ENCODE peak calls at places on chromosome 13, in ten cellular contexts. One of them, this sample, is unnamed.
A peak's percentile ranks its signal among the peaks of the same experiment; 100 is the strongest.

GRCh38 chr13:108573455-108573854 is 56.0 kb upstream of the MYO16 start:
- DNase-seq in fibroblast of lung: no peak
- DNase-seq in GM23338: no peak
- DNase-seq in thyroid gland: no peak
- DNase-seq in BJ: no peak
- DNase-seq in omental fat pad: no peak
- DNase-seq in lung: no peak
- DNase-seq in A673: no peak
- DNase-seq in AG09319: no peak
- DNase-seq in A549: no peak
- DNase-seq in this sample: no peak

GRCh38 chr13:45119469-45119989 is 781 bp upstream of the GTF2F2 start:
- DNase-seq in A549: no peak
- DNase-seq in A673: no peak
- DNase-seq in GM23338: no peak
- DNase-seq in BJ: no peak
- DNase-seq in AG09319: no peak
- DNase-seq in thyroid gland: no peak
- DNase-seq in fibroblast of lung: peak; percentile 72
- DNase-seq in omental fat pad: no peak
- DNase-seq in lung: no peak
- DNase-seq in this sample: peak; percentile 34

GRCh38 chr13:73952683-73953082 is 181.5 kb downstream of the KLF12 start:
- DNase-seq in A549: no peak
- DNase-seq in AG09319: no peak
- DNase-seq in A673: no peak
- DNase-seq in lung: no peak
- DNase-seq in thyroid gland: no peak
- DNase-seq in GM23338: no peak
- DNase-seq in fibroblast of lung: peak; percentile 56
- DNase-seq in BJ: no peak
- DNase-seq in omental fat pad: no peak
- DNase-seq in this sample: no peak

GRCh38 chr13:101576452-101576851 is 124.0 kb downstream of the ITGBL1 start:
- DNase-seq in A549: no peak
- DNase-seq in BJ: no peak
- DNase-seq in GM23338: no peak
- DNase-seq in omental fat pad: no peak
- DNase-seq in AG09319: no peak
- DNase-seq in lung: no peak
- DNase-seq in A673: no peak
- DNase-seq in fibroblast of lung: peak; percentile 88
- DNase-seq in thyroid gland: no peak
- DNase-seq in this sample: no peak

GRCh38 chr13:20525601-20526544 is at the start of gene CRYL1:
- DNase-seq in A673: peak; percentile 74
- DNase-seq in BJ: no peak
- DNase-seq in fibroblast of lung: peak; percentile 52
- DNase-seq in GM23338: peak; percentile 60
- DNase-seq in thyroid gland: peak; percentile 77
- DNase-seq in lung: peak; percentile 73
- DNase-seq in omental fat pad: peak; percentile 43
- DNase-seq in AG09319: no peak
- DNase-seq in A549: peak; percentile 21
- DNase-seq in this sample: peak; percentile 81

GRCh38 chr13:74675185-74675584 is 541.0 kb upstream of the KLF12 start:
- DNase-seq in thyroid gland: no peak
- DNase-seq in AG09319: no peak
- DNase-seq in A673: peak; percentile 68
- DNase-seq in A549: no peak
- DNase-seq in lung: no peak
- DNase-seq in fibroblast of lung: peak; percentile 27
- DNase-seq in omental fat pad: no peak
- DNase-seq in GM23338: no peak
- DNase-seq in BJ: no peak
- DNase-seq in this sample: no peak

GRCh38 chr13:99468971-99469545 is 32.2 kb upstream of the TM9SF2 start:
- DNase-seq in BJ: no peak
- DNase-seq in thyroid gland: no peak
- DNase-seq in AG09319: no peak
- DNase-seq in A673: peak; percentile 46
- DNase-seq in fibroblast of lung: no peak
- DNase-seq in A549: no peak
- DNase-seq in GM23338: peak; percentile 28
- DNase-seq in omental fat pad: no peak
- DNase-seq in lung: no peak
- DNase-seq in this sample: no peak

GRCh38 chr13:50421457-50422130 is 406.4 kb downstream of the KCNRG start:
- DNase-seq in AG09319: no peak
- DNase-seq in A549: no peak
- DNase-seq in fibroblast of lung: peak; percentile 38
- DNase-seq in thyroid gland: no peak
- DNase-seq in GM23338: no peak
- DNase-seq in omental fat pad: no peak
- DNase-seq in A673: no peak
- DNase-seq in lung: no peak
- DNase-seq in BJ: no peak
- DNase-seq in this sample: no peak

GRCh38 chr13:113906566-113906965 is 42.7 kb upstream of the GAS6 start:
- DNase-seq in A549: no peak
- DNase-seq in lung: peak; percentile 25
- DNase-seq in GM23338: no peak
- DNase-seq in BJ: no peak
- DNase-seq in fibroblast of lung: no peak
- DNase-seq in omental fat pad: peak; percentile 18
- DNase-seq in AG09319: no peak
- DNase-seq in thyroid gland: peak; percentile 92
- DNase-seq in A673: no peak
- DNase-seq in this sample: no peak

GRCh38 chr13:20174656-20175405 is 14.0 kb upstream of the GJA3 start:
- DNase-seq in thyroid gland: no peak
- DNase-seq in fibroblast of lung: peak; percentile 99
- DNase-seq in A673: peak; percentile 90
- DNase-seq in AG09319: peak; percentile 58
- DNase-seq in omental fat pad: peak; percentile 87
- DNase-seq in A549: peak; percentile 69
- DNase-seq in BJ: peak; percentile 76
- DNase-seq in lung: peak; percentile 87
- DNase-seq in GM23338: no peak
- DNase-seq in this sample: peak; percentile 23

GRCh38 chr13:95677564-95678386 is 836 bp downstream of the DNAJC3 start:
- DNase-seq in thyroid gland: peak; percentile 10
- DNase-seq in lung: peak; percentile 65
- DNase-seq in fibroblast of lung: peak; percentile 31
- DNase-seq in AG09319: no peak
- DNase-seq in BJ: no peak
- DNase-seq in A549: peak; percentile 6
- DNase-seq in A673: peak; percentile 33
- DNase-seq in omental fat pad: peak; percentile 35
- DNase-seq in GM23338: peak; percentile 61
- DNase-seq in this sample: no peak

GRCh38 chr13:98978280-98978679 is 416 bp upstream of the DOCK9 start:
- DNase-seq in lung: no peak
- DNase-seq in omental fat pad: no peak
- DNase-seq in fibroblast of lung: peak; percentile 72
- DNase-seq in BJ: peak; percentile 54
- DNase-seq in thyroid gland: no peak
- DNase-seq in A673: no peak
- DNase-seq in A549: no peak
- DNase-seq in AG09319: no peak
- DNase-seq in GM23338: no peak
- DNase-seq in this sample: no peak

GRCh38 chr13:25691654-25692053 is 319.9 kb downstream of the ATP8A2 start:
- DNase-seq in lung: no peak
- DNase-seq in A673: no peak
- DNase-seq in BJ: no peak
- DNase-seq in fibroblast of lung: no peak
- DNase-seq in GM23338: no peak
- DNase-seq in thyroid gland: no peak
- DNase-seq in omental fat pad: no peak
- DNase-seq in AG09319: no peak
- DNase-seq in A549: no peak
- DNase-seq in this sample: no peak

GRCh38 chr13:112066624-112067004 is 335 bp upstream of the SOX1 start:
- DNase-seq in A673: peak; percentile 96
- DNase-seq in thyroid gland: no peak
- DNase-seq in GM23338: peak; percentile 92
- DNase-seq in BJ: no peak
- DNase-seq in fibroblast of lung: peak; percentile 38
- DNase-seq in AG09319: no peak
- DNase-seq in omental fat pad: no peak
- DNase-seq in lung: no peak
- DNase-seq in A549: no peak
- DNase-seq in this sample: peak; percentile 84

GRCh38 chr13:45396548-45397095 is 21.6 kb downstream of the SLC25A30 start:
- DNase-seq in AG09319: no peak
- DNase-seq in GM23338: no peak
- DNase-seq in lung: no peak
- DNase-seq in A673: no peak
- DNase-seq in A549: no peak
- DNase-seq in omental fat pad: no peak
- DNase-seq in BJ: no peak
- DNase-seq in thyroid gland: peak; percentile 27
- DNase-seq in fibroblast of lung: no peak
- DNase-seq in this sample: peak; percentile 64

GRCh38 chr13:40982772-40983171 is 36.3 kb downstream of the ELF1 start:
- DNase-seq in omental fat pad: no peak
- DNase-seq in BJ: no peak
- DNase-seq in lung: no peak
- DNase-seq in A549: no peak
- DNase-seq in AG09319: no peak
- DNase-seq in thyroid gland: peak; percentile 24
- DNase-seq in fibroblast of lung: peak; percentile 59
- DNase-seq in GM23338: no peak
- DNase-seq in A673: peak; percentile 93
- DNase-seq in this sample: peak; percentile 48

GRCh38 chr13:85503797-85504196 is 295.4 kb downstream of the SLITRK6 start:
- DNase-seq in A549: no peak
- DNase-seq in A673: no peak
- DNase-seq in lung: no peak
- DNase-seq in BJ: no peak
- DNase-seq in omental fat pad: no peak
- DNase-seq in AG09319: no peak
- DNase-seq in fibroblast of lung: no peak
- DNase-seq in thyroid gland: no peak
- DNase-seq in GM23338: no peak
- DNase-seq in this sample: no peak

GRCh38 chr13:48862572-48862971 is 113.1 kb upstream of the FNDC3A start:
- DNase-seq in thyroid gland: no peak
- DNase-seq in BJ: no peak
- DNase-seq in AG09319: no peak
- DNase-seq in lung: no peak
- DNase-seq in GM23338: no peak
- DNase-seq in A673: no peak
- DNase-seq in omental fat pad: no peak
- DNase-seq in A549: no peak
- DNase-seq in fibroblast of lung: peak; percentile 39
- DNase-seq in this sample: no peak

DNA sequence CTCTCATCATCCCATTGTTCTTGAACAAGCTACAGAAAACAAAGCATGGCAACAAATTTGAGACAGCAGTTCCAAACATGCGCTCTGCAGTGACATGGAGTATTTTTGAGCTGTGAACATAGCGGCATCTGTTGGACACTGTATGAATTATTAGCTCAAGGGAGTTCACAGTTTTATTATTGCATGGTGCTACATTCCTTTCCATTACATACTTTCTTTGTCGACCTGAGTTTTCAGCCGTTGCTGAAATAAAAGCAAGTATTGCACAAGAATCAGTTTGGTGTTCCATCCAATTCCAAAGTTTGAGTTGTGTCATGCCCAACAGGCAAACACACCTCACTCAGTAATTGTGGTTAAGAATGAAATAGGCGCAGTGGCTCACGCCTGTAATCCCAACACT is 30.1 kb upstream of the METTL21C start:
- DNase-seq in omental fat pad: no peak
- DNase-seq in A673: peak; percentile 60
- DNase-seq in lung: no peak
- DNase-seq in AG09319: no peak
- DNase-seq in A549: peak; percentile 17
- DNase-seq in thyroid gland: no peak
- DNase-seq in GM23338: no peak
- DNase-seq in BJ: no peak
- DNase-seq in fibroblast of lung: peak; percentile 65
- DNase-seq in this sample: no peak
- TF ChIP-seq CTCF in omental fat pad: no peak
- TF ChIP-seq CTCF in A673: peak; percentile 65
- TF ChIP-seq CTCF in lung: peak; percentile 30
- TF ChIP-seq CTCF in AG09319: peak; percentile 62
- TF ChIP-seq CTCF in A549: peak; percentile 59
- TF ChIP-seq CTCF in thyroid gland: no peak
- TF ChIP-seq CTCF in GM23338: peak; percentile 14
- TF ChIP-seq CTCF in BJ: peak; percentile 53
- TF ChIP-seq CTCF in fibroblast of lung: peak; percentile 55
- TF ChIP-seq CTCF in this sample: peak; percentile 19

GRCh38 chr13:23868521-23868920 is 20.7 kb downstream of the MIPEP start:
- DNase-seq in fibroblast of lung: peak; percentile 92
- DNase-seq in lung: no peak
- DNase-seq in GM23338: no peak
- DNase-seq in omental fat pad: no peak
- DNase-seq in A673: no peak
- DNase-seq in AG09319: no peak
- DNase-seq in A549: no peak
- DNase-seq in thyroid gland: no peak
- DNase-seq in BJ: no peak
- DNase-seq in this sample: no peak
- TF ChIP-seq CTCF in fibroblast of lung: no peak
- TF ChIP-seq CTCF in lung: no peak
- TF ChIP-seq CTCF in GM23338: no peak
- TF ChIP-seq CTCF in omental fat pad: no peak
- TF ChIP-seq CTCF in A673: no peak
- TF ChIP-seq CTCF in AG09319: no peak
- TF ChIP-seq CTCF in A549: no peak
- TF ChIP-seq CTCF in thyroid gland: no peak
- TF ChIP-seq CTCF in BJ: no peak
- TF ChIP-seq CTCF in this sample: no peak

GRCh38 chr13:42363941-42364612 is 92.1 kb downstream of the AKAP11 start:
- DNase-seq in BJ: no peak
- DNase-seq in thyroid gland: no peak
- DNase-seq in A549: peak; percentile 4
- DNase-seq in A673: peak; percentile 13
- DNase-seq in fibroblast of lung: peak; percentile 40
- DNase-seq in omental fat pad: no peak
- DNase-seq in GM23338: peak; percentile 28
- DNase-seq in AG09319: no peak
- DNase-seq in lung: no peak
- DNase-seq in this sample: no peak
- TF ChIP-seq CTCF in BJ: no peak
- TF ChIP-seq CTCF in thyroid gland: no peak
- TF ChIP-seq CTCF in A549: no peak
- TF ChIP-seq CTCF in A673: no peak
- TF ChIP-seq CTCF in fibroblast of lung: no peak
- TF ChIP-seq CTCF in omental fat pad: no peak
- TF ChIP-seq CTCF in GM23338: no peak
- TF ChIP-seq CTCF in AG09319: no peak
- TF ChIP-seq CTCF in lung: no peak
- TF ChIP-seq CTCF in this sample: no peak

GRCh38 chr13:92896842-92897241 is 329.8 kb upstream of the GPC6 start:
- DNase-seq in fibroblast of lung: peak; percentile 47
- DNase-seq in A549: no peak
- DNase-seq in A673: peak; percentile 55
- DNase-seq in lung: no peak
- DNase-seq in thyroid gland: no peak
- DNase-seq in omental fat pad: no peak
- DNase-seq in GM23338: peak; percentile 67
- DNase-seq in BJ: no peak
- DNase-seq in AG09319: no peak
- DNase-seq in this sample: no peak
- TF ChIP-seq CTCF in fibroblast of lung: no peak
- TF ChIP-seq CTCF in A549: no peak
- TF ChIP-seq CTCF in A673: peak; percentile 29
- TF ChIP-seq CTCF in lung: no peak
- TF ChIP-seq CTCF in thyroid gland: no peak
- TF ChIP-seq CTCF in omental fat pad: no peak
- TF ChIP-seq CTCF in GM23338: peak; percentile 57
- TF ChIP-seq CTCF in BJ: no peak
- TF ChIP-seq CTCF in AG09319: no peak
- TF ChIP-seq CTCF in this sample: no peak